ENCODE peak calls at places on chromosomes 3 and 15, in five cellular contexts. One of them, this sample, is unnamed.
A peak's percentile ranks its signal among the peaks of the same experiment; 100 is the strongest.

GRCh38 chr3:187778726-187779125 is 33.5 kb upstream of the BCL6 start:
- DNase-seq in tibial artery: no peak
- DNase-seq in DMS153: no peak
- DNase-seq in midbrain: no peak
- DNase-seq in uterus: no peak
- DNase-seq in this sample: no peak

GRCh38 chr15:43789409-43789808 is 2.7 kb upstream of the SERF2 start:
- DNase-seq in tibial artery: no peak
- DNase-seq in DMS153: no peak
- DNase-seq in midbrain: no peak
- DNase-seq in uterus: no peak
- DNase-seq in this sample: no peak

GRCh38 chr3:43998841-43999805 is 242.6 kb upstream of the TOPAZ1 start:
- DNase-seq in tibial artery: no peak
- DNase-seq in DMS153: peak; percentile 44
- DNase-seq in midbrain: peak; percentile 55
- DNase-seq in uterus: no peak
- DNase-seq in this sample: peak; percentile 57

GRCh38 chr3:30826381-30827061 is 67.9 kb downstream of the GADL1 start:
- DNase-seq in tibial artery: no peak
- DNase-seq in DMS153: no peak
- DNase-seq in midbrain: no peak
- DNase-seq in uterus: no peak
- DNase-seq in this sample: no peak

GRCh38 chr3:66812126-66812525 is 186.0 kb upstream of the KBTBD8 start:
- DNase-seq in tibial artery: no peak
- DNase-seq in DMS153: no peak
- DNase-seq in midbrain: no peak
- DNase-seq in uterus: no peak
- DNase-seq in this sample: no peak

GRCh38 chr3:73766599-73767378 is 142.0 kb upstream of the PDZRN3 start:
- DNase-seq in tibial artery: no peak
- DNase-seq in DMS153: no peak
- DNase-seq in midbrain: no peak
- DNase-seq in uterus: peak; percentile 78
- DNase-seq in this sample: no peak

GRCh38 chr3:30481241-30481640 is 125.2 kb upstream of the TGFBR2 start:
- DNase-seq in tibial artery: no peak
- DNase-seq in DMS153: no peak
- DNase-seq in midbrain: no peak
- DNase-seq in uterus: no peak
- DNase-seq in this sample: no peak

GRCh38 chr15:62449638-62450037 is 284.6 kb upstream of the C2CD4B start:
- DNase-seq in tibial artery: no peak
- DNase-seq in DMS153: no peak
- DNase-seq in midbrain: no peak
- DNase-seq in uterus: no peak
- DNase-seq in this sample: no peak

GRCh38 chr15:91853501-91853967 is at the start of gene SLCO3A1:
- DNase-seq in tibial artery: peak; percentile 87
- DNase-seq in DMS153: no peak
- DNase-seq in midbrain: peak; percentile 80
- DNase-seq in uterus: peak; percentile 77
- DNase-seq in this sample: peak; percentile 80

GRCh38 chr15:77040673-77041072 is 30.2 kb downstream of the TSPAN3 start:
- DNase-seq in tibial artery: no peak
- DNase-seq in DMS153: no peak
- DNase-seq in midbrain: no peak
- DNase-seq in uterus: no peak
- DNase-seq in this sample: no peak

GRCh38 chr15:43215961-43216360 is 4.9 kb downstream of the EPB42 start:
- DNase-seq in tibial artery: peak; percentile 40
- DNase-seq in DMS153: no peak
- DNase-seq in midbrain: no peak
- DNase-seq in uterus: no peak
- DNase-seq in this sample: no peak

GRCh38 chr3:12379640-12380407 is 91.0 kb downstream of the PPARG start:
- DNase-seq in tibial artery: no peak
- DNase-seq in DMS153: no peak
- DNase-seq in midbrain: no peak
- DNase-seq in uterus: no peak
- DNase-seq in this sample: no peak

GRCh38 chr3:45132568-45133211 is 13.5 kb downstream of the CDCP1 start:
- DNase-seq in tibial artery: no peak
- DNase-seq in DMS153: no peak
- DNase-seq in midbrain: no peak
- DNase-seq in uterus: no peak
- DNase-seq in this sample: no peak

GRCh38 chr3:52136513-52136912 is 17.7 kb downstream of the POC1A start:
- DNase-seq in tibial artery: peak; percentile 76
- DNase-seq in DMS153: peak; percentile 20
- DNase-seq in midbrain: no peak
- DNase-seq in uterus: peak; percentile 44
- DNase-seq in this sample: no peak

GRCh38 chr15:73334086-73334485 is 34.7 kb downstream of the HCN4 start:
- DNase-seq in tibial artery: no peak
- DNase-seq in DMS153: no peak
- DNase-seq in midbrain: no peak
- DNase-seq in uterus: no peak
- DNase-seq in this sample: no peak

GRCh38 chr15:94375997-94376396 is 144.6 kb downstream of the MCTP2 start:
- DNase-seq in tibial artery: no peak
- DNase-seq in DMS153: no peak
- DNase-seq in midbrain: no peak
- DNase-seq in uterus: no peak
- DNase-seq in this sample: no peak

GRCh38 chr15:75718326-75718725 is 5.7 kb upstream of the CSPG4 start:
- DNase-seq in tibial artery: peak; percentile 89
- DNase-seq in DMS153: no peak
- DNase-seq in midbrain: no peak
- DNase-seq in uterus: peak; percentile 73
- DNase-seq in this sample: no peak

GRCh38 chr3:169604568-169604967 is 58.9 kb downstream of the MECOM start:
- DNase-seq in tibial artery: no peak
- DNase-seq in DMS153: no peak
- DNase-seq in midbrain: no peak
- DNase-seq in uterus: no peak
- DNase-seq in this sample: no peak

GRCh38 chr3:9130318-9131110 is 118.9 kb downstream of the SRGAP3 start:
- DNase-seq in tibial artery: no peak
- DNase-seq in DMS153: no peak
- DNase-seq in midbrain: no peak
- DNase-seq in uterus: no peak
- DNase-seq in this sample: no peak

GRCh38 chr3:194177156-194177555 is 41.2 kb downstream of the HES1 start:
- DNase-seq in tibial artery: no peak
- DNase-seq in DMS153: peak; percentile 38
- DNase-seq in midbrain: no peak
- DNase-seq in uterus: no peak
- DNase-seq in this sample: no peak

GRCh38 chr15:37122703-37123102 is 22.4 kb upstream of the MEIS2 start:
- DNase-seq in tibial artery: no peak
- DNase-seq in DMS153: no peak
- DNase-seq in midbrain: no peak
- DNase-seq in uterus: no peak
- DNase-seq in this sample: no peak

GRCh38 chr3:50549226-50549625 is 18.3 kb downstream of the C3orf18 start:
- DNase-seq in tibial artery: no peak
- DNase-seq in DMS153: no peak
- DNase-seq in midbrain: no peak
- DNase-seq in uterus: no peak
- DNase-seq in this sample: no peak

GRCh38 chr15:51620647-51621046 is 1.9 kb downstream of the DMXL2 start:
- DNase-seq in tibial artery: no peak
- DNase-seq in DMS153: no peak
- DNase-seq in midbrain: no peak
- DNase-seq in uterus: no peak
- DNase-seq in this sample: no peak

GRCh38 chr15:34241376-34242350 is 16.8 kb downstream of the EMC4 start:
- DNase-seq in tibial artery: no peak
- DNase-seq in DMS153: no peak
- DNase-seq in midbrain: peak; percentile 2
- DNase-seq in uterus: peak; percentile 25
- DNase-seq in this sample: peak; percentile 9

GRCh38 chr15:50652671-50653070 is 33.9 kb downstream of the TRPM7 start:
- DNase-seq in tibial artery: no peak
- DNase-seq in DMS153: no peak
- DNase-seq in midbrain: no peak
- DNase-seq in uterus: no peak
- DNase-seq in this sample: no peak

GRCh38 chr3:54342676-54343075 is 220.3 kb downstream of the CACNA2D3 start:
- DNase-seq in tibial artery: no peak
- DNase-seq in DMS153: no peak
- DNase-seq in midbrain: no peak
- DNase-seq in uterus: no peak
- DNase-seq in this sample: no peak

GRCh38 chr3:113829576-113830354 is 8.8 kb upstream of the GRAMD1C start:
- DNase-seq in tibial artery: no peak
- DNase-seq in DMS153: no peak
- DNase-seq in midbrain: no peak
- DNase-seq in uterus: no peak
- DNase-seq in this sample: no peak

GRCh38 chr15:85831415-85832113 is 36.8 kb upstream of the KLHL25 start:
- DNase-seq in tibial artery: peak; percentile 76
- DNase-seq in DMS153: no peak
- DNase-seq in midbrain: peak; percentile 72
- DNase-seq in uterus: peak; percentile 79
- DNase-seq in this sample: peak; percentile 43

GRCh38 chr3:141401584-141402475 is 33.5 kb downstream of the ZBTB38 start:
- DNase-seq in tibial artery: peak; percentile 75
- DNase-seq in DMS153: no peak
- DNase-seq in midbrain: peak; percentile 57
- DNase-seq in uterus: peak; percentile 60
- DNase-seq in this sample: no peak

GRCh38 chr15:72112111-72112510 is 5.8 kb downstream of the MYO9A start:
- DNase-seq in tibial artery: no peak
- DNase-seq in DMS153: no peak
- DNase-seq in midbrain: no peak
- DNase-seq in uterus: no peak
- DNase-seq in this sample: no peak

GRCh38 chr15:75923756-75924155 is 20.1 kb downstream of the FBXO22 start:
- DNase-seq in tibial artery: no peak
- DNase-seq in DMS153: no peak
- DNase-seq in midbrain: no peak
- DNase-seq in uterus: no peak
- DNase-seq in this sample: no peak

GRCh38 chr3:141246224-141246957 is 14.8 kb downstream of the PXYLP1 start:
- DNase-seq in tibial artery: no peak
- DNase-seq in DMS153: no peak
- DNase-seq in midbrain: no peak
- DNase-seq in uterus: no peak
- DNase-seq in this sample: no peak

GRCh38 chr3:11642455-11643162 is 1.1 kb downstream of the VGLL4 start:
- DNase-seq in tibial artery: peak; percentile 89
- DNase-seq in DMS153: no peak
- DNase-seq in midbrain: peak; percentile 87
- DNase-seq in uterus: peak; percentile 79
- DNase-seq in this sample: peak; percentile 88

GRCh38 chr3:30649572-30650310 is 43.3 kb downstream of the TGFBR2 start:
- DNase-seq in tibial artery: no peak
- DNase-seq in DMS153: no peak
- DNase-seq in midbrain: no peak
- DNase-seq in uterus: no peak
- DNase-seq in this sample: peak; percentile 56

GRCh38 chr3:127978636-127979035 is 63.6 kb downstream of the KBTBD12 start:
- DNase-seq in tibial artery: no peak
- DNase-seq in DMS153: no peak
- DNase-seq in midbrain: no peak
- DNase-seq in uterus: no peak
- DNase-seq in this sample: no peak

GRCh38 chr3:43996379-43997301 is 245.0 kb upstream of the TOPAZ1 start:
- DNase-seq in tibial artery: no peak
- DNase-seq in DMS153: peak; percentile 59
- DNase-seq in midbrain: peak; percentile 47
- DNase-seq in uterus: no peak
- DNase-seq in this sample: peak; percentile 64